ENCODE peak calls at places on chromosomes 13 and 19, in ten cellular contexts. R is activated CD4-positive, alpha-beta T cell treated with anti-CD3 and anti-CD28 coated beads, Interleukin-2, amount 50 U/mL, for 1 hour; Y is AG04450; Q is Peyer's patch; X is small intestine; U is activated CD4-positive, CD25-positive, alpha-beta regulatory T cell treated with anti-CD3 and anti-CD28 coated beads, Interleukin-2, amount 50 U/mL, for 16 hours; V is T-helper 9 cell; H is amniotic stem cell; F is stimulated activated CD4-positive, alpha-beta T cell treated with anti-CD3 and anti-CD28 coated beads, TNF-alpha, amount 100 ng/mL, for 4 hours; C is hypothalamus. I is an unnamed sample.

GRCh38 chr19:4709440-4710280 is 14.0 kb downstream of the DPP9 start:
- DNase-seq in V (no peak), Y (no peak), R (no peak), H (no peak), C (no peak), F (no peak), Q (no peak), X (no peak), U (no peak), I (no peak)

GRCh38 chr13:22198001-22198400 is 527.1 kb downstream of the FGF9 start:
- DNase-seq in C (no peak), U (no peak), Q (no peak), R (no peak), H (no peak), V (no peak), Y (no peak), F (no peak), X (peak), I (peak)

GRCh38 chr13:30676672-30677071 is 58.7 kb upstream of the ALOX5AP start:
- DNase-seq in Y (no peak), H (no peak), Q (no peak), F (no peak), V (no peak), X (peak), R (no peak), U (no peak), C (no peak), I (peak)

GRCh38 chr13:73195091-73195490 is 136.3 kb downstream of the KLF5 start:
- DNase-seq in Y (no peak), Q (no peak), U (no peak), R (no peak), C (no peak), H (no peak), F (no peak), V (no peak), X (no peak), I (peak)

GRCh38 chr13:103799028-103799427 is 732.8 kb upstream of the SLC10A2 start:
- DNase-seq in V (no peak), Y (no peak), X (no peak), U (no peak), F (no peak), C (no peak), Q (no peak), R (no peak), H (no peak), I (no peak)

GRCh38 chr19:41362143-41362847 is 1.7 kb downstream of the B9D2 start:
- DNase-seq in C (no peak), Q (no peak), U (no peak), F (no peak), H (no peak), Y (no peak), X (peak), R (no peak), V (no peak), I (no peak)

GRCh38 chr13:106710267-106710666 is 142.3 kb upstream of the ARGLU1 start:
- DNase-seq in U (no peak), Q (no peak), H (no peak), Y (no peak), C (no peak), V (no peak), X (no peak), F (no peak), R (no peak), I (no peak)

GRCh38 chr13:110531671-110532083 is 29.8 kb downstream of the RAB20 start:
- DNase-seq in H (no peak), V (no peak), F (no peak), X (no peak), U (no peak), R (no peak), Q (no peak), C (no peak), Y (no peak), I (no peak)

GRCh38 chr19:42048992-42049391 is 21.0 kb downstream of the GRIK5 start:
- DNase-seq in V (no peak), U (no peak), Q (no peak), X (peak), F (no peak), H (no peak), Y (no peak), R (no peak), C (no peak), I (peak)

GRCh38 chr13:33454844-33455256 is 169.3 kb upstream of the STARD13 start:
- DNase-seq in U (no peak), C (no peak), F (no peak), Q (no peak), X (no peak), H (no peak), Y (no peak), V (no peak), R (no peak), I (no peak)

GRCh38 chr13:27174766-27175455 is 3.3 kb upstream of the USP12 start:
- DNase-seq in U (no peak), X (no peak), V (no peak), F (no peak), R (no peak), C (no peak), Q (no peak), H (peak), Y (no peak), I (peak)

GRCh38 chr19:3740431-3740830 is 21.1 kb downstream of the APBA3 start:
- DNase-seq in F (no peak), Q (no peak), V (no peak), X (no peak), U (no peak), Y (no peak), H (no peak), C (no peak), R (no peak), I (no peak)

I was measured in NCI-H526.